ENCODE peak calls at places on chromosomes 7 and 10, in seven cellular contexts. One of them, this sample, is unnamed.

GRCh38 chr7:7504910-7505704 is 30.6 kb downstream of the COL28A1 start:
- DNase-seq in neuronal stem cell: no peak
- DNase-seq in H1: no peak
- DNase-seq in mesenchymal stem cell: no peak
- DNase-seq in IMR-90: no peak
- DNase-seq in H9: no peak
- DNase-seq in trophoblast cell: no peak
- DNase-seq in this sample: no peak

GRCh38 chr7:89837515-89837914 is 316.8 kb upstream of the STEAP1 start:
- DNase-seq in H9: no peak
- DNase-seq in trophoblast cell: no peak
- DNase-seq in neuronal stem cell: peak
- DNase-seq in H1: no peak
- DNase-seq in IMR-90: no peak
- DNase-seq in mesenchymal stem cell: no peak
- DNase-seq in this sample: peak

GRCh38 chr7:106779877-106780276 is 85.2 kb upstream of the PIK3CG start:
- DNase-seq in trophoblast cell: peak
- DNase-seq in H9: peak
- DNase-seq in H1: no peak
- DNase-seq in mesenchymal stem cell: no peak
- DNase-seq in IMR-90: no peak
- DNase-seq in neuronal stem cell: no peak
- DNase-seq in this sample: peak

GRCh38 chr10:7102557-7103349 is 308.1 kb downstream of the SFMBT2 start:
- DNase-seq in H9: no peak
- DNase-seq in IMR-90: no peak
- DNase-seq in trophoblast cell: peak
- DNase-seq in H1: no peak
- DNase-seq in mesenchymal stem cell: no peak
- DNase-seq in neuronal stem cell: no peak
- DNase-seq in this sample: peak

GRCh38 chr10:102131286-102132170 is 1.3 kb upstream of the PPRC1 start:
- DNase-seq in neuronal stem cell: no peak
- DNase-seq in trophoblast cell: no peak
- DNase-seq in IMR-90: peak
- DNase-seq in H9: no peak
- DNase-seq in H1: no peak
- DNase-seq in mesenchymal stem cell: peak
- DNase-seq in this sample: no peak

GRCh38 chr7:100866721-100867039 is 507 bp upstream of the TRIP6 start:
- DNase-seq in neuronal stem cell: no peak
- DNase-seq in H1: no peak
- DNase-seq in trophoblast cell: no peak
- DNase-seq in IMR-90: no peak
- DNase-seq in H9: no peak
- DNase-seq in mesenchymal stem cell: no peak
- DNase-seq in this sample: no peak

GRCh38 chr10:8035641-8036520 is 18.6 kb upstream of the GATA3 start:
- DNase-seq in mesenchymal stem cell: no peak
- DNase-seq in IMR-90: no peak
- DNase-seq in trophoblast cell: no peak
- DNase-seq in neuronal stem cell: peak
- DNase-seq in H1: no peak
- DNase-seq in H9: no peak
- DNase-seq in this sample: peak

GRCh38 chr7:50307368-50308012 is 3.0 kb downstream of the IKZF1 start:
- DNase-seq in H1: no peak
- DNase-seq in mesenchymal stem cell: no peak
- DNase-seq in H9: no peak
- DNase-seq in trophoblast cell: no peak
- DNase-seq in neuronal stem cell: no peak
- DNase-seq in IMR-90: no peak
- DNase-seq in this sample: no peak

GRCh38 chr10:15719899-15720634 is at the start of gene ITGA8:
- DNase-seq in mesenchymal stem cell: peak
- DNase-seq in IMR-90: no peak
- DNase-seq in trophoblast cell: no peak
- DNase-seq in neuronal stem cell: peak
- DNase-seq in H9: peak
- DNase-seq in H1: no peak
- DNase-seq in this sample: peak

GRCh38 chr7:159067870-159068787 is 76.5 kb downstream of the VIPR2 start:
- DNase-seq in H9: no peak
- DNase-seq in mesenchymal stem cell: no peak
- DNase-seq in IMR-90: no peak
- DNase-seq in trophoblast cell: no peak
- DNase-seq in H1: no peak
- DNase-seq in neuronal stem cell: no peak
- DNase-seq in this sample: no peak

GRCh38 chr7:10122573-10123100 is 851.0 kb upstream of the PHF14 start:
- DNase-seq in neuronal stem cell: peak
- DNase-seq in trophoblast cell: no peak
- DNase-seq in H9: no peak
- DNase-seq in H1: no peak
- DNase-seq in mesenchymal stem cell: peak
- DNase-seq in IMR-90: no peak
- DNase-seq in this sample: peak

GRCh38 chr7:70647801-70648491 is 484.0 kb upstream of the GALNT17 start:
- DNase-seq in trophoblast cell: no peak
- DNase-seq in IMR-90: peak
- DNase-seq in neuronal stem cell: no peak
- DNase-seq in H9: no peak
- DNase-seq in H1: no peak
- DNase-seq in mesenchymal stem cell: peak
- DNase-seq in this sample: peak

GRCh38 chr10:79379512-79380124 is 32.3 kb downstream of the PPIF start:
- DNase-seq in mesenchymal stem cell: no peak
- DNase-seq in IMR-90: no peak
- DNase-seq in trophoblast cell: no peak
- DNase-seq in neuronal stem cell: no peak
- DNase-seq in H1: no peak
- DNase-seq in H9: peak
- DNase-seq in this sample: no peak

GRCh38 chr10:89090760-89091455 is 100.3 kb downstream of the FAS start:
- DNase-seq in mesenchymal stem cell: peak
- DNase-seq in H9: no peak
- DNase-seq in neuronal stem cell: no peak
- DNase-seq in trophoblast cell: peak
- DNase-seq in H1: no peak
- DNase-seq in IMR-90: peak
- DNase-seq in this sample: no peak

GRCh38 chr7:44223362-44224114 is 22.8 kb downstream of the YKT6 start:
- DNase-seq in H1: no peak
- DNase-seq in mesenchymal stem cell: no peak
- DNase-seq in IMR-90: no peak
- DNase-seq in trophoblast cell: no peak
- DNase-seq in H9: no peak
- DNase-seq in neuronal stem cell: no peak
- DNase-seq in this sample: no peak

GRCh38 chr10:15353471-15353870 is 17.6 kb downstream of the FAM171A1 start:
- DNase-seq in mesenchymal stem cell: no peak
- DNase-seq in neuronal stem cell: no peak
- DNase-seq in IMR-90: no peak
- DNase-seq in H1: no peak
- DNase-seq in trophoblast cell: no peak
- DNase-seq in H9: no peak
- DNase-seq in this sample: no peak

GRCh38 chr7:5827755-5828154 is 46.3 kb upstream of the RNF216 start:
- DNase-seq in H9: peak
- DNase-seq in mesenchymal stem cell: no peak
- DNase-seq in neuronal stem cell: no peak
- DNase-seq in H1: no peak
- DNase-seq in trophoblast cell: peak
- DNase-seq in IMR-90: no peak
- DNase-seq in this sample: peak

GRCh38 chr7:153444591-153444990 is 607.6 kb upstream of the DPP6 start:
- DNase-seq in neuronal stem cell: no peak
- DNase-seq in IMR-90: no peak
- DNase-seq in H9: no peak
- DNase-seq in trophoblast cell: no peak
- DNase-seq in mesenchymal stem cell: no peak
- DNase-seq in H1: no peak
- DNase-seq in this sample: no peak

GRCh38 chr7:106462365-106462859 is 177.6 kb upstream of the NAMPT start:
- DNase-seq in IMR-90: peak
- DNase-seq in H9: no peak
- DNase-seq in mesenchymal stem cell: peak
- DNase-seq in H1: no peak
- DNase-seq in neuronal stem cell: no peak
- DNase-seq in trophoblast cell: peak
- DNase-seq in this sample: peak

GRCh38 chr10:92604841-92605240 is 11.9 kb downstream of the KIF11 start:
- DNase-seq in mesenchymal stem cell: no peak
- DNase-seq in trophoblast cell: no peak
- DNase-seq in H1: no peak
- DNase-seq in IMR-90: no peak
- DNase-seq in H9: no peak
- DNase-seq in neuronal stem cell: no peak
- DNase-seq in this sample: no peak

GRCh38 chr7:121798896-121799295 is 74.1 kb upstream of the PTPRZ1 start:
- DNase-seq in H9: peak
- DNase-seq in mesenchymal stem cell: no peak
- DNase-seq in neuronal stem cell: peak
- DNase-seq in trophoblast cell: no peak
- DNase-seq in H1: peak
- DNase-seq in IMR-90: no peak
- DNase-seq in this sample: peak

GRCh38 chr7:45920543-45921380 is at the start of gene IGFBP3:
- DNase-seq in IMR-90: peak
- DNase-seq in mesenchymal stem cell: peak
- DNase-seq in H1: no peak
- DNase-seq in trophoblast cell: peak
- DNase-seq in H9: peak
- DNase-seq in neuronal stem cell: peak
- DNase-seq in this sample: peak

GRCh38 chr7:142711722-142712616 is 37.3 kb upstream of the PRSS1 start:
- DNase-seq in neuronal stem cell: no peak
- DNase-seq in mesenchymal stem cell: peak
- DNase-seq in IMR-90: peak
- DNase-seq in trophoblast cell: peak
- DNase-seq in H9: no peak
- DNase-seq in H1: no peak
- DNase-seq in this sample: peak

GRCh38 chr10:27504007-27504890 is at the start of gene RAB18:
- DNase-seq in H9: peak
- DNase-seq in neuronal stem cell: peak
- DNase-seq in mesenchymal stem cell: peak
- DNase-seq in IMR-90: peak
- DNase-seq in trophoblast cell: peak
- DNase-seq in H1: peak
- DNase-seq in this sample: peak

GRCh38 chr7:24608504-24608903 is 35.3 kb downstream of the PALS2 start:
- DNase-seq in H9: no peak
- DNase-seq in mesenchymal stem cell: no peak
- DNase-seq in trophoblast cell: no peak
- DNase-seq in neuronal stem cell: no peak
- DNase-seq in IMR-90: no peak
- DNase-seq in H1: no peak
- DNase-seq in this sample: no peak

GRCh38 chr10:97580421-97581367 is 3.5 kb upstream of the HOGA1 start:
- DNase-seq in H9: no peak
- DNase-seq in H1: no peak
- DNase-seq in mesenchymal stem cell: no peak
- DNase-seq in trophoblast cell: no peak
- DNase-seq in neuronal stem cell: no peak
- DNase-seq in IMR-90: no peak
- DNase-seq in this sample: no peak

GRCh38 chr7:142496545-142496991 is 238.7 kb upstream of the PRSS58 start:
- DNase-seq in mesenchymal stem cell: peak
- DNase-seq in H1: no peak
- DNase-seq in trophoblast cell: peak
- DNase-seq in IMR-90: peak
- DNase-seq in H9: no peak
- DNase-seq in neuronal stem cell: no peak
- DNase-seq in this sample: no peak

GRCh38 chr10:132114953-132115520 is 49.3 kb downstream of the JAKMIP3 start:
- DNase-seq in neuronal stem cell: no peak
- DNase-seq in mesenchymal stem cell: no peak
- DNase-seq in H1: no peak
- DNase-seq in IMR-90: no peak
- DNase-seq in trophoblast cell: no peak
- DNase-seq in H9: no peak
- DNase-seq in this sample: no peak

GRCh38 chr7:32290015-32290414 is 200.2 kb downstream of the LSM5 start:
- DNase-seq in IMR-90: no peak
- DNase-seq in neuronal stem cell: no peak
- DNase-seq in H9: no peak
- DNase-seq in H1: no peak
- DNase-seq in trophoblast cell: no peak
- DNase-seq in mesenchymal stem cell: no peak
- DNase-seq in this sample: no peak

DNA sequence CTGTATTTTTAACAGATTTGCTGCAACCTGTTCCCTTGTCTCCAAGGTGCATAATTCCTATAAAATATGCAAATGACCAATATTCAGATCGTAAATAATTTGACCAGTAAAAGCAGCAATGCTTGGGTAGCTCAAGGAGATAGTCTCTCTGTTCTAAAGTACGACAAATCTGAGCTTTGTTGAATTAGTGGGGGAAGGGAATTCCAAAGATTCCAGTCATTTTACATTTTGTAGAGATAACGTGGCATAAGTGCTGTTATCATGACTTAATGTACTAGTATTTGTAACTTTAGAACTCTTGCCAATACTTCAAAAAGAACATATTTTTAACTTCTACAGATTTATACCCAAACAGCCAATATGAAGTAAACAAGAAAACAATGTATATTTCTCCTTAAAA is 46.3 kb upstream of the RSBN1L start:
- DNase-seq in IMR-90: peak
- DNase-seq in trophoblast cell: peak
- DNase-seq in mesenchymal stem cell: peak
- DNase-seq in neuronal stem cell: no peak
- DNase-seq in H9: no peak
- DNase-seq in H1: no peak
- DNase-seq in this sample: peak
- H2BK5ac ChIP-seq in IMR-90: peak
- H2BK5ac ChIP-seq in trophoblast cell: no peak
- H2BK5ac ChIP-seq in mesenchymal stem cell: no peak
- H2BK5ac ChIP-seq in neuronal stem cell: no peak
- H2BK5ac ChIP-seq in H9: no peak
- H2BK5ac ChIP-seq in H1: no peak
- H2BK5ac ChIP-seq in this sample: no peak

GRCh38 chr10:44206127-44206818 is 178.6 kb downstream of the CXCL12 start:
- DNase-seq in trophoblast cell: no peak
- DNase-seq in H1: no peak
- DNase-seq in mesenchymal stem cell: no peak
- DNase-seq in neuronal stem cell: no peak
- DNase-seq in IMR-90: peak
- DNase-seq in H9: no peak
- DNase-seq in this sample: no peak
- H2BK5ac ChIP-seq in trophoblast cell: no peak
- H2BK5ac ChIP-seq in H1: no peak
- H2BK5ac ChIP-seq in mesenchymal stem cell: no peak
- H2BK5ac ChIP-seq in neuronal stem cell: no peak
- H2BK5ac ChIP-seq in IMR-90: no peak
- H2BK5ac ChIP-seq in H9: no peak
- H2BK5ac ChIP-seq in this sample: no peak

GRCh38 chr10:86256690-86257315 is 109.8 kb downstream of the GRID1 start:
- DNase-seq in H9: peak
- DNase-seq in mesenchymal stem cell: no peak
- DNase-seq in IMR-90: no peak
- DNase-seq in neuronal stem cell: no peak
- DNase-seq in H1: no peak
- DNase-seq in trophoblast cell: no peak
- DNase-seq in this sample: peak
- H2BK5ac ChIP-seq in H9: no peak
- H2BK5ac ChIP-seq in mesenchymal stem cell: no peak
- H2BK5ac ChIP-seq in IMR-90: no peak
- H2BK5ac ChIP-seq in neuronal stem cell: no peak
- H2BK5ac ChIP-seq in H1: no peak
- H2BK5ac ChIP-seq in trophoblast cell: no peak
- H2BK5ac ChIP-seq in this sample: no peak

GRCh38 chr10:96227206-96227605 is 44.2 kb downstream of the BLNK start:
- DNase-seq in neuronal stem cell: no peak
- DNase-seq in H9: no peak
- DNase-seq in IMR-90: no peak
- DNase-seq in trophoblast cell: no peak
- DNase-seq in mesenchymal stem cell: no peak
- DNase-seq in H1: no peak
- DNase-seq in this sample: no peak
- H2BK5ac ChIP-seq in neuronal stem cell: no peak
- H2BK5ac ChIP-seq in H9: no peak
- H2BK5ac ChIP-seq in IMR-90: no peak
- H2BK5ac ChIP-seq in trophoblast cell: no peak
- H2BK5ac ChIP-seq in mesenchymal stem cell: no peak
- H2BK5ac ChIP-seq in H1: peak
- H2BK5ac ChIP-seq in this sample: no peak